ENCODE peak calls at places on chromosomes 4 and X, in five cellular contexts. One of them, this sample, is unnamed.

GRCh38 chrX:154138857-154139256 is 5.2 kb upstream of the OPN1LW start:
- DNase-seq in brain microvascular endothelial cell: no peak
- DNase-seq in HFF-Myc: no peak
- DNase-seq in left lung: no peak
- DNase-seq in cardiac fibroblast: no peak
- DNase-seq in this sample: no peak

GRCh38 chr4:126779446-126780166 is 853.2 kb upstream of the INTU start:
- DNase-seq in HFF-Myc: no peak
- DNase-seq in brain microvascular endothelial cell: no peak
- DNase-seq in cardiac fibroblast: no peak
- DNase-seq in left lung: no peak
- DNase-seq in this sample: no peak

GRCh38 chr4:687048-687974 is 1.6 kb downstream of the SLC49A3 start:
- DNase-seq in brain microvascular endothelial cell: peak
- DNase-seq in HFF-Myc: peak
- DNase-seq in cardiac fibroblast: peak
- DNase-seq in left lung: peak
- DNase-seq in this sample: peak

GRCh38 chrX:47151428-47151827 is 6.4 kb downstream of the RBM10 start:
- DNase-seq in left lung: no peak
- DNase-seq in cardiac fibroblast: no peak
- DNase-seq in HFF-Myc: no peak
- DNase-seq in brain microvascular endothelial cell: no peak
- DNase-seq in this sample: no peak

GRCh38 chrX:38304010-38304409 is 23.3 kb downstream of the RPGR start:
- DNase-seq in HFF-Myc: no peak
- DNase-seq in left lung: no peak
- DNase-seq in brain microvascular endothelial cell: no peak
- DNase-seq in cardiac fibroblast: peak
- DNase-seq in this sample: no peak

GRCh38 chr4:146333187-146333894 is 119.0 kb downstream of the REELD1 start:
- DNase-seq in left lung: no peak
- DNase-seq in brain microvascular endothelial cell: peak
- DNase-seq in HFF-Myc: peak
- DNase-seq in cardiac fibroblast: peak
- DNase-seq in this sample: no peak

GRCh38 chr4:168864831-168865541 is 145.1 kb downstream of the CBR4 start:
- DNase-seq in HFF-Myc: no peak
- DNase-seq in cardiac fibroblast: peak
- DNase-seq in left lung: no peak
- DNase-seq in brain microvascular endothelial cell: no peak
- DNase-seq in this sample: no peak

GRCh38 chr4:11428701-11429571 is at the start of gene HS3ST1:
- DNase-seq in left lung: peak
- DNase-seq in HFF-Myc: no peak
- DNase-seq in cardiac fibroblast: peak
- DNase-seq in brain microvascular endothelial cell: peak
- DNase-seq in this sample: no peak

GRCh38 chrX:30530591-30530990 is 47.0 kb downstream of the TASL start:
- DNase-seq in cardiac fibroblast: peak
- DNase-seq in brain microvascular endothelial cell: peak
- DNase-seq in HFF-Myc: no peak
- DNase-seq in left lung: no peak
- DNase-seq in this sample: no peak

GRCh38 chr4:115113382-115114106 is at the start of gene NDST4:
- DNase-seq in left lung: no peak
- DNase-seq in HFF-Myc: no peak
- DNase-seq in brain microvascular endothelial cell: peak
- DNase-seq in cardiac fibroblast: no peak
- DNase-seq in this sample: no peak

GRCh38 chr4:67327245-67327860 is 217.9 kb downstream of the CENPC start:
- DNase-seq in HFF-Myc: peak
- DNase-seq in cardiac fibroblast: peak
- DNase-seq in brain microvascular endothelial cell: peak
- DNase-seq in left lung: no peak
- DNase-seq in this sample: no peak

GRCh38 chr4:159117968-159118367 is 15.1 kb downstream of the RAPGEF2 start:
- DNase-seq in left lung: no peak
- DNase-seq in brain microvascular endothelial cell: no peak
- DNase-seq in HFF-Myc: no peak
- DNase-seq in cardiac fibroblast: no peak
- DNase-seq in this sample: no peak

GRCh38 chrX:7215842-7216241 is 67.9 kb upstream of the PUDP start:
- DNase-seq in cardiac fibroblast: no peak
- DNase-seq in left lung: no peak
- DNase-seq in brain microvascular endothelial cell: no peak
- DNase-seq in HFF-Myc: no peak
- DNase-seq in this sample: no peak

GRCh38 chr4:34850426-34850825 is 1393.9 kb downstream of the ARAP2 start:
- DNase-seq in cardiac fibroblast: no peak
- DNase-seq in brain microvascular endothelial cell: no peak
- DNase-seq in left lung: no peak
- DNase-seq in HFF-Myc: peak
- DNase-seq in this sample: no peak

GRCh38 chrX:70196961-70197805 is 19.9 kb downstream of the DGAT2L6 start:
- DNase-seq in brain microvascular endothelial cell: peak
- DNase-seq in left lung: no peak
- DNase-seq in cardiac fibroblast: peak
- DNase-seq in HFF-Myc: no peak
- DNase-seq in this sample: no peak

GRCh38 chr4:88533088-88533790 is 9.7 kb upstream of the PYURF start:
- DNase-seq in HFF-Myc: no peak
- DNase-seq in brain microvascular endothelial cell: no peak
- DNase-seq in left lung: no peak
- DNase-seq in cardiac fibroblast: peak
- DNase-seq in this sample: no peak

GRCh38 chrX:51487960-51488267 is 8.5 kb downstream of the NUDT11 start:
- DNase-seq in left lung: no peak
- DNase-seq in HFF-Myc: no peak
- DNase-seq in cardiac fibroblast: peak
- DNase-seq in brain microvascular endothelial cell: no peak
- DNase-seq in this sample: no peak

GRCh38 chrX:114152801-114153200 is 431.1 kb upstream of the HTR2C start:
- DNase-seq in cardiac fibroblast: no peak
- DNase-seq in brain microvascular endothelial cell: no peak
- DNase-seq in left lung: no peak
- DNase-seq in HFF-Myc: no peak
- DNase-seq in this sample: no peak

GRCh38 chr4:44162538-44163270 is 285.9 kb downstream of the KCTD8 start:
- DNase-seq in left lung: no peak
- DNase-seq in cardiac fibroblast: no peak
- DNase-seq in HFF-Myc: no peak
- DNase-seq in brain microvascular endothelial cell: no peak
- DNase-seq in this sample: no peak

GRCh38 chr4:815464-816146 is 10.3 kb downstream of the CPLX1 start:
- DNase-seq in cardiac fibroblast: no peak
- DNase-seq in HFF-Myc: no peak
- DNase-seq in left lung: no peak
- DNase-seq in brain microvascular endothelial cell: no peak
- DNase-seq in this sample: peak

GRCh38 chrX:65741823-65742222 is 74.4 kb downstream of the MSN start:
- DNase-seq in brain microvascular endothelial cell: no peak
- DNase-seq in HFF-Myc: no peak
- DNase-seq in cardiac fibroblast: no peak
- DNase-seq in left lung: no peak
- DNase-seq in this sample: no peak

GRCh38 chr4:139955600-139955999 is 198.4 kb downstream of the MAML3 start:
- DNase-seq in brain microvascular endothelial cell: no peak
- DNase-seq in cardiac fibroblast: no peak
- DNase-seq in HFF-Myc: no peak
- DNase-seq in left lung: no peak
- DNase-seq in this sample: no peak

DNA sequence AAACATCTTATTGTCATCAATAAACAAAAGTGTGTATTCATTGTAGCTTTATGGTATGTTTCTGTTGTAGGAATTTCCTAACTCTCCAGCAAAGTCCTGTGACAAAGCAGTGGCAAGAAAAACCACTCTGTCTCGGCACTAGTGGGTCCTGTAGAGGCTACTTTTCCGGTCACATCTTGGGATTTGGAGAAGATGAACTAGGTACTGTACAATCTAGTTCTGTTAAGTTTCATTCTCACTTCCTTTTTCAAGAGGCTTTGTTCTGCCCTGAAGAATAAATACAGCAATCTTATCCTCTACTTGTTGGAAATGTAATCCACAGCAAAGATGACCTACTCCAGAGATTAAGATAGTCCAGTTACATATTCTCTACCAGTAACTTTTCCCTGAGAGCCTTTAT is 69.3 kb downstream of the HHIP start:
- DNase-seq in cardiac fibroblast: no peak
- DNase-seq in HFF-Myc: no peak
- DNase-seq in left lung: no peak
- DNase-seq in brain microvascular endothelial cell: no peak
- DNase-seq in this sample: no peak
- TF ChIP-seq CTCF in cardiac fibroblast: no peak
- TF ChIP-seq CTCF in HFF-Myc: no peak
- TF ChIP-seq CTCF in left lung: no peak
- TF ChIP-seq CTCF in brain microvascular endothelial cell: no peak
- TF ChIP-seq CTCF in this sample: no peak

DNA sequence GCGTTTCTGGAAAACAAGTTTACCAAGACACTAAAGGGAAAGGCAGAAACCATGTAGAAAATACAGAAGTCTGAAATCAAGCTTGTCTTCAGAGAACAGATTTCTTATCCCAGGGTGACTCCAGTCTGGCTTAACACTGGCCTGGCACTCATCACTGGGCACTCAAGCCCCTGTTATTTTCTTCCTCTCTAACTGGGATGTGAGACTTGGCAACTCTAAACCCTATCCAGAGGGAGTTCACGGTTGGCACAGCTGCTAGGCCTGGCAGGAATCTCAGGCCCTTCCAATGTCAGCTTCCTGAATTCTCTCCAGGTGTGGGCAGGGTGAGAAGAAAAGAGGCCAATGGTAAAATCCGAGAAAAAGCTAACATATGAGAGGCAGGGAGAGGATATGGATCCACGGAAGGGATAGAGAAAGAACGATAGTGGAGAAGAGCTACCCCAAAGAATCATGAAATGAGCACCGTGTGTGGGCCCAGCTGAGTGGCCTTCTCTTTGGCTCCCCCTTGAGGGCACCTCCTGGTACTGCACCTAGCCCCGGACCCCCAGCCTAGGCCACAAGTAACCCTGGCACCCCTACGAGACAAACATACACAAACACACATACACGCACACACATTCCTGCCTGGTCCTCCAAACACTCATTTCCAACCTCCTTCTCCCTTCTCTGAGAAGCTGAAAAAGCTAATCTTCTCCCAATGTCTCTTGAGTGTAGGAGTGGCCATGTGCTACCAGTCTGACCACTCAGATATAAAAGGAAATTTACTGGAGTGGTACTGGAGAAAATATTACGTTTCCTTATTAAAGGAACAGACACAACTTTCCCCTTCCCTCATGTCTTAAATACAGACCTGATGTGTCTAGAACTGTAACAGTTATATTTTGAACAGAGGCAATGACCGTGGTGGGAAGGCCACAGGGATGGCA is 16.6 kb upstream of the PTCHD1 start:
- DNase-seq in HFF-Myc: no peak
- DNase-seq in cardiac fibroblast: peak
- DNase-seq in brain microvascular endothelial cell: peak
- DNase-seq in left lung: peak
- DNase-seq in this sample: no peak
- TF ChIP-seq CTCF in HFF-Myc: peak
- TF ChIP-seq CTCF in cardiac fibroblast: peak
- TF ChIP-seq CTCF in brain microvascular endothelial cell: peak
- TF ChIP-seq CTCF in left lung: peak
- TF ChIP-seq CTCF in this sample: peak

GRCh38 chrX:140733766-140734342 is 24.3 kb downstream of the LINC00632 start:
- DNase-seq in brain microvascular endothelial cell: peak
- DNase-seq in left lung: no peak
- DNase-seq in HFF-Myc: peak
- DNase-seq in cardiac fibroblast: peak
- DNase-seq in this sample: no peak
- TF ChIP-seq CTCF in brain microvascular endothelial cell: peak
- TF ChIP-seq CTCF in left lung: peak
- TF ChIP-seq CTCF in HFF-Myc: peak
- TF ChIP-seq CTCF in cardiac fibroblast: peak
- TF ChIP-seq CTCF in this sample: peak

GRCh38 chr4:89755210-89755609 is 81.8 kb downstream of the SNCA start:
- DNase-seq in left lung: no peak
- DNase-seq in brain microvascular endothelial cell: no peak
- DNase-seq in cardiac fibroblast: no peak
- DNase-seq in HFF-Myc: no peak
- DNase-seq in this sample: no peak
- TF ChIP-seq CTCF in left lung: no peak
- TF ChIP-seq CTCF in brain microvascular endothelial cell: no peak
- TF ChIP-seq CTCF in cardiac fibroblast: no peak
- TF ChIP-seq CTCF in HFF-Myc: no peak
- TF ChIP-seq CTCF in this sample: peak

GRCh38 chrX:32116047-32116446 is 1044.2 kb upstream of the FTHL17 start:
- DNase-seq in cardiac fibroblast: no peak
- DNase-seq in left lung: no peak
- DNase-seq in HFF-Myc: no peak
- DNase-seq in brain microvascular endothelial cell: peak
- DNase-seq in this sample: no peak
- TF ChIP-seq CTCF in cardiac fibroblast: no peak
- TF ChIP-seq CTCF in left lung: no peak
- TF ChIP-seq CTCF in HFF-Myc: no peak
- TF ChIP-seq CTCF in brain microvascular endothelial cell: peak
- TF ChIP-seq CTCF in this sample: peak

DNA sequence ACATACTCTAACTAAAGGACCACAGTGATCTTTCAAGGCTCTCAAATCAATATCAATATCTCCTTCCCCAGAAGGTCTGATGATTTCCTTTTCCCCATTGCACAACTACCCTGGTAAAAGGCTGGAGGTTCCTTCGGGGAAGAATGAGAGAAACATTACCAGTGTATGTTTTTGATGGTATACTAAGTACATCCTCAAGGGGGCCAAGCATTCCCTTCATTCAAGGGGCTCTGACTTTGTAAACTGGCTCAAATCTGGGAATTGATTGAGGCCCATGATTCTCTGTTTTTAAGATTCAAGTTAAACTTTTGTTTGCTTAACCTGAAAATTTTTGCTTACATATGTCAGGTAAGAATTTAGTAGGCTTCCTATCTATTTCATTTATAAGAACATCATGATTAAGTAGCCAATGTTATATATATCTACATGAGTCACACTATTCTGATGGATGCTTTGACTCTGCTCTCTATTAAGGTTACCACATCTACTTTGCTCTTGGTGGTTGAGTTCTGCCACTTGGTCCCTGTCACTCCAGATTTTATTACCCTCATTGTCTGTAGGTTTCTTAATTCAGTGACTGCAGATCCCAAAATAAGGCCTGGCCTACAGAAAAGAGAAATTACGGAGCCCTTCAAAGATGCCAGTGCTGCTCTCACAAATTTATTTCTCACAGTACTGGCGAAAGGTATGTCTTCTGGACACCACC is 16.4 kb upstream of the GUCY1B1 start:
- DNase-seq in left lung: no peak
- DNase-seq in cardiac fibroblast: no peak
- DNase-seq in HFF-Myc: no peak
- DNase-seq in brain microvascular endothelial cell: no peak
- DNase-seq in this sample: no peak
- TF ChIP-seq CTCF in left lung: no peak
- TF ChIP-seq CTCF in cardiac fibroblast: peak
- TF ChIP-seq CTCF in HFF-Myc: no peak
- TF ChIP-seq CTCF in brain microvascular endothelial cell: peak
- TF ChIP-seq CTCF in this sample: peak